ENCODE peak calls at places on chromosomes 7 and 10, in seven cellular contexts. Z, G, V, R, I, M and E are unnamed samples.

GRCh38 chr10:119270893-119271361 is 63.6 kb downstream of the GRK5 start:
- DNase-seq in M (no peak), G (peak), V (peak), Z (peak), R (no peak), I (no peak), E (no peak)

GRCh38 chr10:26460736-26461135 is 22.6 kb downstream of the APBB1IP start:
- DNase-seq in I (no peak), V (no peak), M (no peak), Z (no peak), G (no peak), R (no peak), E (no peak)

GRCh38 chr7:657565-658119 is 68.9 kb upstream of the DNAAF5 start:
- DNase-seq in Z (no peak), M (no peak), I (peak), V (no peak), G (peak), R (no peak), E (no peak)

GRCh38 chr7:37531225-37531624 is 82.6 kb upstream of the ELMO1 start:
- DNase-seq in R (no peak), V (no peak), Z (no peak), I (no peak), M (no peak), G (no peak), E (no peak)

GRCh38 chr10:43322769-43323168 is 48.7 kb upstream of the FXYD4 start:
- DNase-seq in R (peak), Z (peak), V (peak), M (peak), I (peak), G (peak), E (peak)

GRCh38 chr10:110492069-110492782 is 5.5 kb upstream of the DUSP5 start:
- DNase-seq in G (no peak), Z (no peak), I (no peak), V (no peak), M (no peak), R (no peak), E (no peak)

GRCh38 chr10:70601775-70602174 is 766 bp downstream of the PRF1 start:
- DNase-seq in V (no peak), I (no peak), M (no peak), Z (no peak), G (no peak), R (no peak), E (no peak)

GRCh38 chr7:33904680-33905388 is 505 bp upstream of the BMPER start:
- DNase-seq in I (peak), Z (peak), G (peak), R (peak), V (no peak), M (no peak), E (peak)

GRCh38 chr7:113087278-113087998 is 811 bp upstream of the GPR85 start:
- DNase-seq in Z (no peak), I (peak), R (peak), V (no peak), G (peak), M (no peak), E (no peak)

GRCh38 chr10:99555371-99556224 is 22.9 kb downstream of the NKX2-3 start:
- DNase-seq in Z (peak), I (peak), V (no peak), R (no peak), G (no peak), M (no peak), E (no peak)

GRCh38 chr7:158539711-158540146 is 47.9 kb downstream of the PTPRN2 start:
- DNase-seq in V (no peak), G (no peak), M (no peak), R (no peak), Z (no peak), I (peak), E (no peak)

GRCh38 chr10:132571565-132572544 is 34.3 kb downstream of the INPP5A start:
- DNase-seq in M (peak), R (peak), V (peak), G (peak), Z (peak), I (peak), E (no peak)

GRCh38 chr10:122054046-122055025 is 65.4 kb downstream of the TACC2 start:
- DNase-seq in M (no peak), G (peak), V (peak), I (peak), R (peak), Z (no peak), E (peak)

GRCh38 chr10:121235692-121236091 is 362.6 kb downstream of the FGFR2 start:
- DNase-seq in V (no peak), Z (no peak), I (no peak), R (no peak), M (no peak), G (no peak), E (no peak)

GRCh38 chr10:52351911-52352310 is 37.8 kb downstream of the DKK1 start:
- DNase-seq in I (no peak), R (no peak), V (no peak), Z (no peak), M (no peak), G (no peak), E (no peak)

GRCh38 chr10:119608316-119609155 is 11.8 kb upstream of the TIAL1 start:
- DNase-seq in G (no peak), M (no peak), I (peak), V (peak), Z (no peak), R (peak), E (no peak)

GRCh38 chr10:132746801-132747625 is 38.9 kb downstream of the NKX6-2 start:
- DNase-seq in G (no peak), Z (no peak), V (no peak), I (peak), R (peak), M (no peak), E (peak)

GRCh38 chr7:141333459-141333858 is 217.8 kb upstream of the AGK start:
- DNase-seq in V (no peak), R (peak), M (no peak), Z (no peak), I (peak), G (no peak), E (peak)

GRCh38 chr10:28691187-28691694 is 13.9 kb downstream of the BAMBI start:
- DNase-seq in I (no peak), M (no peak), V (no peak), Z (no peak), G (no peak), R (no peak), E (no peak)

GRCh38 chr10:75803816-75804576 is 372.6 kb downstream of the LRMDA start:
- DNase-seq in R (no peak), I (no peak), G (no peak), Z (no peak), M (no peak), V (no peak), E (no peak)

GRCh38 chr7:74002474-74003017 is 25.4 kb upstream of the ELN start:
- DNase-seq in R (no peak), M (no peak), Z (no peak), G (peak), I (no peak), V (no peak), E (no peak)

GRCh38 chr7:110522061-110522750 is 568.7 kb upstream of the LRRN3 start:
- DNase-seq in V (no peak), M (no peak), Z (no peak), G (no peak), I (no peak), R (no peak), E (no peak)

GRCh38 chr10:67599597-67599996 is 96.4 kb downstream of the CTNNA3 start:
- DNase-seq in M (no peak), G (no peak), Z (no peak), V (no peak), I (no peak), R (no peak), E (no peak)

GRCh38 chr7:155836216-155837125 is 24.2 kb upstream of the SHH start:
- DNase-seq in Z (no peak), V (no peak), M (peak), G (no peak), I (no peak), R (no peak), E (no peak)

GRCh38 chr10:126569513-126570447 is 100.7 kb downstream of the C10orf90 start:
- DNase-seq in V (no peak), R (no peak), M (no peak), I (no peak), G (peak), Z (no peak), E (no peak)

GRCh38 chr7:124645704-124646103 is 119.9 kb downstream of the GPR37 start:
- DNase-seq in I (no peak), Z (no peak), G (no peak), V (no peak), M (no peak), R (peak), E (no peak)

GRCh38 chr7:99953649-99954048 is 22.2 kb downstream of the AZGP1 start:
- DNase-seq in M (no peak), Z (no peak), G (peak), V (peak), R (no peak), I (no peak), E (no peak)

GRCh38 chr7:103068429-103069403 is 5.9 kb downstream of the FBXL13 start:
- DNase-seq in R (no peak), I (no peak), V (no peak), Z (no peak), M (no peak), G (peak), E (no peak)

GRCh38 chr10:77541944-77542343 is 95.7 kb downstream of the KCNMA1 start:
- DNase-seq in R (no peak), I (no peak), M (no peak), G (no peak), Z (no peak), V (no peak), E (no peak)

GRCh38 chr7:29278362-29279070 is 83.9 kb downstream of the CHN2 start:
- DNase-seq in G (no peak), Z (no peak), R (no peak), M (no peak), V (no peak), I (no peak), E (no peak)

GRCh38 chr10:4033341-4033896 is 248.4 kb upstream of the KLF6 start:
- DNase-seq in V (no peak), R (no peak), G (no peak), Z (peak), M (no peak), I (no peak), E (no peak)

GRCh38 chr10:93495654-93496321 is 624 bp upstream of the CEP55 start:
- DNase-seq in R (peak), Z (no peak), V (no peak), G (peak), I (peak), M (no peak), E (no peak)

GRCh38 chr10:46020871-46021553 is 9.4 kb downstream of the NCOA4 start:
- DNase-seq in G (peak), M (no peak), Z (no peak), R (no peak), V (no peak), I (no peak), E (no peak)

GRCh38 chr7:2687338-2687869 is 598 bp upstream of the AMZ1 start:
- DNase-seq in M (no peak), V (no peak), Z (no peak), I (no peak), G (peak), R (no peak), E (no peak)

GRCh38 chr7:117269417-117269816 is 53.4 kb downstream of the WNT2 start:
- DNase-seq in I (no peak), M (no peak), V (no peak), R (no peak), Z (no peak), G (peak), E (no peak)

DNA sequence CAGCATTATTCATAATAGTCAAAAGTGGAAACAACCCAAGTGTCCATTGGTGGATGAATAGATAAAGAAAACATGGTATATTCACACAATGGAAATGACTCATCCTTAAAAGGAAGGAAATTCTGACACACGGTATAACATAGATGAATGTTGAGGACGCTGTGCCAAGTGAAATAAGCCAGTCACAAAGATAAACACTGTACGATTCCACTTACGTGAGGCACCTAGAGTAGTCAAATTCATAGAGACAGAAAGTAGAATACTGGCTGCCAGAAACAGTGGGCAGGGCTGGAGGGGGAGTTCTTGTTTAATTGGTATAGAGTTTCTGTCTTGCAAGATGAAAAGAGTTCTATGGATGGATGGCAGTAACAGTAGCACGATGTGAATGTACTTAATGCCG is 26.6 kb upstream of the KAT6B start:
- DNase-seq in Z (no peak), I (no peak), V (no peak), M (no peak), G (peak), R (no peak), E (no peak)
- H3K4me3 ChIP-seq in Z (no peak), I (no peak), V (no peak), M (no peak), G (no peak), R (no peak), E (no peak)

DNA sequence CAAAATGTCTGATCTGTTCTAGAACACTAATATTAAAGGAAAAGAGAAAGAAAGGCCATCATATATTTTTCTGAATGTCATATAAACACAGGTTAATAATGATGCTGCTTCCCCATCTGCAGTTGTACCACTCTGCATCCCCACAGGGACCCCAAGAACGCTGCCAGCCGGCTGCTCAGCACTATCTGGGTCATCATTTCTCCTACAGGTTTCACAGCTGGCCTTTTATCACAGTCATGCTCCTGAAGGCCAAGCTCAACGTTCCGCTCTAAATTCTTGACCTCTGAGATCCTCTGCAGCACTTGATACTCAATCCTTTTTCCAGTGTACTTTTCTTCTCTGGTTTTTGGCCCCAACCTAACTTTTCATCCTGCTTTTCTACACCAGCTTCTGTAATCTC is 4.8 kb downstream of the IDI1 start:
- DNase-seq in R (no peak), Z (no peak), V (no peak), I (no peak), M (no peak), G (no peak), E (no peak)
- H3K4me3 ChIP-seq in R (no peak), Z (peak), V (no peak), I (no peak), M (peak), G (no peak), E (no peak)

DNA sequence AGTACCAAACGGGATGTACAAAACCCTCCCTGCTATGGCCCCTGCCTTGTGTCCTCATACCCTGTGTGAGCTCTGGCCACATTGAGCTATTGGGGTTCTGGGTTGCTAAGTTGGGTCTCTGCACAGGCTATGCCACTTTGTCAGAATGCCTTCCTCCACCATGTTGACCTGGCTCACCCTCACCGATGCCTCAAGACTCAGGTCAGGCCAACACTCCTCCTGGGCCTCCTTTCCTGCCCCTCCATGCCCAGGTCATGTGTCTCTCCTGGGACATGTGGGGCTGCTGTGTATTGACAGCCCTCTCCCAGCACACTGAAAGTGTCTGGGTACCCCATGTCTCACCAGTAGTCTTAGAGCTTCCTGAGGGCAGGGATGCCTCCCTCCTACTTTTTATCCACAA is 14.6 kb downstream of the TRPV5 start:
- DNase-seq in M (peak), I (no peak), R (no peak), Z (no peak), G (no peak), V (no peak), E (no peak)
- H3K4me3 ChIP-seq in M (no peak), I (no peak), R (no peak), Z (no peak), G (no peak), V (no peak), E (no peak)

GRCh38 chr10:89337493-89337892 is 9.7 kb downstream of the IFIT3 start:
- DNase-seq in G (peak), M (no peak), V (no peak), R (no peak), Z (peak), I (no peak), E (no peak)

GRCh38 chr10:89330537-89330936 is 2.7 kb downstream of the IFIT3 start:
- DNase-seq in G (no peak), V (no peak), M (no peak), R (no peak), I (no peak), Z (no peak), E (no peak)

GRCh38 chr10:89327803-89328441 is at the start of gene IFIT3:
- DNase-seq in R (no peak), Z (peak), V (peak), G (peak), I (peak), M (peak), E (no peak)

GRCh38 chr10:89332718-89333281 is 5.0 kb downstream of the IFIT3 start:
- DNase-seq in M (no peak), V (no peak), R (no peak), G (no peak), Z (peak), I (no peak), E (no peak)

GRCh38 chr10:89332092-89332633 is 4.4 kb downstream of the IFIT3 start:
- DNase-seq in V (no peak), Z (peak), R (no peak), G (peak), I (no peak), M (no peak), E (no peak)
- H3K4me3 ChIP-seq in V (no peak), Z (peak), R (no peak), G (peak), I (no peak), M (peak), E (no peak)